ENCODE peak calls at places on chromosomes 3 and 15, in four cellular contexts. L is cardiac fibroblast, M is hepatocyte, U is tibial nerve. X is an unnamed sample.
A peak's percentile ranks its signal among the peaks of the same experiment; 100 is the strongest.

GRCh38 chr15:91706366-91707032 is 147.0 kb upstream of the SLCO3A1 start:
- DNase-seq in M (peak; percentile 84), L (peak; percentile 73), U (peak; percentile 90), X (peak; percentile 67)

GRCh38 chr3:58151637-58152036 is 59.1 kb downstream of the DNASE1L3 start:
- DNase-seq in M (no peak), L (peak; percentile 21), U (no peak), X (no peak)

GRCh38 chr15:92682772-92683510 is 27.4 kb upstream of the FAM174B start:
- DNase-seq in U (peak; percentile 31), M (no peak), L (peak; percentile 75), X (no peak)

GRCh38 chr3:188900421-188900941 is 271.3 kb upstream of the TPRG1 start:
- DNase-seq in M (no peak), L (peak; percentile 88), U (no peak), X (peak; percentile 94)

GRCh38 chr3:45226206-45226915 is at the start of gene TMEM158:
- DNase-seq in L (peak; percentile 76), M (peak; percentile 90), U (peak; percentile 67), X (peak; percentile 70)

GRCh38 chr3:135041586-135041985 is 246.5 kb downstream of the EPHB1 start:
- DNase-seq in U (no peak), M (no peak), L (no peak), X (no peak)

GRCh38 chr3:42729404-42730145 is 27.0 kb upstream of the HHATL start:
- DNase-seq in M (no peak), L (peak; percentile 45), U (no peak), X (no peak)

GRCh38 chr3:151974067-151974466 is 100.6 kb downstream of the SUCNR1 start:
- DNase-seq in U (no peak), L (peak; percentile 21), M (no peak), X (peak; percentile 61)

GRCh38 chr3:146581877-146582508 is 23.2 kb downstream of the PLSCR5 start:
- DNase-seq in L (peak; percentile 52), U (no peak), M (peak; percentile 50), X (no peak)

GRCh38 chr3:154188416-154188815 is 67.2 kb downstream of the ARHGEF26 start:
- DNase-seq in M (no peak), U (no peak), L (no peak), X (no peak)

GRCh38 chr15:69958494-69959134 is 139.1 kb downstream of the TLE3 start:
- DNase-seq in L (no peak), M (no peak), U (no peak), X (no peak)

GRCh38 chr15:66359740-66360139 is 3.3 kb upstream of the TIPIN start:
- DNase-seq in U (no peak), L (no peak), M (peak; percentile 57), X (no peak)

GRCh38 chr15:64731012-64731806 is 44.2 kb downstream of the RBPMS2 start:
- DNase-seq in L (peak; percentile 79), U (peak; percentile 93), M (peak; percentile 93), X (peak; percentile 67)

DNA sequence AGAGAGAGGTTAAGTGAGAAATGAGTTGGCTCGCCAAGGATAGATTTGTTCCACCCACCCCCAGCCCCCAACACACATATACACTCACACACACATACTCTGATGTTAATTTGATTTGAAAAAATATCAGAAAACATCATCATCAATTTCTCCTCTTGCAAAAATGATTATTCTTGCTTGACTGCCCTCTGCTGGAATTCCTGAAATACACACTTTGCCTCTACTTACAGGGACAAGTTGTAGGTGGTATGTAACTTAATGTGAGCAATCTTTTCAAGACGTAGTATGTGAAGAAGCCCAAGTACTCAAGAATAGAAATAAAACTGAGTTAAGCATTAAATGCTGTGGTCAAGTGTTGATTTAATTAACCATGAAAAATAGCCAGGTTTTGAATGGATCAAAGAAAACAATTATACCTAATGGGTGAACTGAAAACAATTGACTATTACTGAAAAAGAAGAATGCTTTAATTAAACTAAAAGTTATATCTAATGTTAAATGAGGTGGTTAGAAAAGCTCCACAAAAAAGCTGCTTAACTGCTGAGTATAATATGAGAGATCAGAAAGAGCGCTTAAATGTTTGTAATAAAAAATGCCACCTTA is 46.6 kb upstream of the MDFIC2 start:
- DNase-seq in M (peak; percentile 35), U (peak; percentile 45), L (peak; percentile 65), X (peak; percentile 59)
- TF ChIP-seq CTCF in M (peak; percentile 80), U (no peak), L (peak; percentile 46), X (peak; percentile 73)

DNA sequence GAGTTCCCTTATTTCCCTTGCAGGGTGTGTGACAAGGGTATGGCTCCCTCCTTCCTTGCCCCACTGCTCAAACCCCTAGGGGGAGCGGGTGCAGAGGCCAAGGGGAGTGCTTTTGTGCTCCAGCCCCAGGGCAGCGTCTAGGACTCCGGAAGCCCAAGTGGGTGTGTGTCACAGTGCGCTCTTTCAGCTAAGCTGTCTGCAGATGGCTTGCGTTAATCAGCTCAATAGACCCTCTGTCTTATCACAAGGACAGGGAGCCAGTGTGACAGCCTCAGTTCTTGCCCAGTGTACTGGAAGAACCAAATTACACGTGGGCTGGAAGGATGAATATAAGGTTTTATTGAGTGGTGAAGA is 523.5 kb upstream of the LMCD1 start:
- DNase-seq in U (no peak), M (no peak), L (peak; percentile 1), X (no peak)
- TF ChIP-seq CTCF in U (no peak), M (no peak), L (no peak), X (no peak)

DNA sequence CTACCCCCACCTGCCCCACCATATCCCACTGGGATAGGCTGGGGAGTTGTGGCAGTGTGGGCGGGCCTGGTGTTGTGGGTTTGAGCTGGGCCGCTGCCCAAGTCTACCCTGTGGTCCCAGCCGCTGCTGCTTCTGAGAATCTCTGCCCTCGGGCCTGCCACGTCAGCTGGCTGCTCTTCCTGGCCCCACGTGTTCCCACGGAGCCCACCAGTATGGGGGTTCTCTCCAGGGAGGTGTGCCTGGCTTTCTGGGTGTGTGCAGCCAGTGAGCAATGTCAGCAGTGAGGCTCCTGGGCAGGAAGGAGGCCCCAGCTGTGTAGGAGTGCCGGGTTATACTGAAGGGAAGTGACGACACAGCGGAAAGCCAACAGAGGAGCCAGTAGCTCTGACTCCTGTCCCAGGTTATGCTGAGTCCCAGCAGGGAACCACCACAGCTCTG is 10.5 kb downstream of the GNAI2 start:
- DNase-seq in U (no peak), L (peak; percentile 87), M (peak; percentile 83), X (peak; percentile 98)
- TF ChIP-seq CTCF in U (peak; percentile 12), L (no peak), M (no peak), X (no peak)

DNA sequence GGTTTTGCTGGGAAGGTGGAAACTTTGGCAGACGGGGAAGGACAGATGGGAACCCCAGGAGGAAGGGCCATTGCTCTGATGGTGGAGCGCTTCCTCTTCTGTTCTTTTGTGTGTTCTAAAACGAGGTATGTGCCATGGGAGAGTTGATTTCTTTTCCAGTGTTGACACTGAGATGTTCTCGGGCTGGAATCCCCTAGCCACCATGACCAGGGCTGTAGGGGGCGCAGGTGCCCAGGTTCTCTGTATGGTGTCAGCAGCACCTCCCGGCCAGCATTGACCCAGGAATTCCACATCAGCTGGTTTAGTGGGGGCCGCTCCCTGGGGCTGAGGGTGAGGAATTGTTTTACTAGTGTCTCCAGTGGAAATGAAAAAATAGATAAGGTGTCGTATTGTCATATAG is 34.3 kb upstream of the ACAD9 start:
- DNase-seq in M (no peak), U (no peak), L (no peak), X (no peak)
- TF ChIP-seq CTCF in M (peak; percentile 20), U (no peak), L (no peak), X (peak; percentile 41)

DNA sequence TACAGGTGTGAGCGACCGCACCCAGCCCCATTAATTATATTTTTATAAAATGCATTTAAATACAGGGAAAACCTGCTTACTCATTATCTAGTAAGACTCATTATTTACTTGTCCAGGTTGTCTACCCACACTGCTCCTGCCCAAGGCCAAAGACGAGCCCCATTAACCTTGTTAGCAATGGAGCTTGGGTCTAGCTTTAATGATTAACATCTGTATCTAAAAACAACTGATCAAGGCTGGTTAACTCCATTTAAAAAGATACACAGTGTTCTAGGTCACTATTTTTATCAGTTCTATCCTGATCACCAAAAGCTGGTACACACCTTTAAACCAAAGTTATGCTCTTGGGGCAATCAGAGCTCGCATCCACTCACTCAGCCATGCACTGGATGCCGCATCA is 10.4 kb upstream of the NCKIPSD start:
- DNase-seq in M (no peak), L (no peak), U (no peak), X (no peak)
- TF ChIP-seq CTCF in M (no peak), L (no peak), U (no peak), X (no peak)

GRCh38 chr3:51646091-51646490 is 25.0 kb upstream of the TEX264 start:
- DNase-seq in M (no peak), L (no peak), U (no peak), X (peak; percentile 53)
- TF ChIP-seq CTCF in M (no peak), L (no peak), U (no peak), X (no peak)

DNA sequence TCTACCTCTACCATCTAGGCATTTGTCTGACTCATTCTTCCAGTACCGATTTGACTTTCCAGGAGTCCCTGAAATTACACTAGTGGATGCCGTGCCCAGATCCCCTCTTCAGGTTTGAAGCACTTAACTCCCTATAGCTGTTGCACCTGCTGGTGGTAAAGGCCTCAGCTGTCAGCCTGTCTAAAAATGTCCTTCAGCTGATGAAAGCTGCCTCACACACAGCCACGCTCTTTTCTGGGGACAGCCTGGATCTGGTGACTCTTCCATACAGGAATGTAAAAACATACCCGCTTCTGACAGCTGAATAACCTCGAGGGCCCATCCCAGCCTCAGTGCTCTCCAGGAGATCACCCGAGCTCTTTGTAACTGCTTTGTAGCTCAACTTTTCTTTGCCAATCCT is 534.2 kb upstream of the GRM7 start:
- DNase-seq in U (no peak), M (no peak), L (no peak), X (no peak)
- TF ChIP-seq CTCF in U (no peak), M (no peak), L (no peak), X (no peak)